ENCODE peak calls at places on chromosomes 13 and 19, in four cellular contexts. U is HCT116, A is H1, Q is GM12878. C is an unnamed sample. For H3K9me3, the result is how much of the 10 kb centered on the place peaks cover.

GRCh38 chr13:111040821-111041220 is 74.3 kb upstream of the ARHGEF7 start:
- DNase-seq in U (no peak), A (peak), Q (no peak), C (peak)

GRCh38 chr19:47446534-47447469 is 24.9 kb downstream of the SLC8A2 start:
- DNase-seq in U (peak), A (peak), Q (no peak), C (peak)

GRCh38 chr13:65677906-65678305 is 1552.2 kb downstream of the PCDH9 start:
- DNase-seq in U (peak), A (no peak), Q (no peak), C (no peak)

GRCh38 chr19:1259206-1259872 is 9.8 kb upstream of the CIRBP start:
- DNase-seq in U (no peak), A (no peak), Q (peak), C (peak)

GRCh38 chr13:33976965-33977364 is 159.0 kb downstream of the RFC3 start:
- DNase-seq in U (no peak), A (no peak), Q (no peak), C (no peak)

GRCh38 chr19:11345122-11345752 is 831 bp downstream of the TMEM205 start:
- DNase-seq in U (no peak), A (no peak), Q (no peak), C (no peak)

GRCh38 chr13:72983085-72983768 is 75.6 kb upstream of the KLF5 start:
- DNase-seq in U (no peak), A (no peak), Q (no peak), C (no peak)

GRCh38 chr13:109904218-109904617 is 117.8 kb upstream of the IRS2 start:
- DNase-seq in U (peak), A (no peak), Q (no peak), C (peak)

GRCh38 chr13:79541426-79542049 is 60.6 kb downstream of the NDFIP2 start:
- DNase-seq in U (peak), A (no peak), Q (peak), C (peak)

GRCh38 chr19:11931051-11931450 is 6.1 kb downstream of the ZNF700 start:
- DNase-seq in U (no peak), A (no peak), Q (no peak), C (no peak)

GRCh38 chr13:98476538-98476966 is 100.4 kb downstream of the STK24 start:
- DNase-seq in U (peak), A (no peak), Q (peak), C (peak)

GRCh38 chr19:9040131-9040530 is 29.9 kb upstream of the MUC16 start:
- DNase-seq in U (no peak), A (no peak), Q (no peak), C (no peak)

GRCh38 chr19:41821003-41821735 is 23.3 kb downstream of the LYPD4 start:
- DNase-seq in U (peak), A (peak), Q (peak), C (peak)

GRCh38 chr19:49475191-49475932 is 1.3 kb downstream of the FLT3LG start:
- DNase-seq in U (no peak), A (no peak), Q (no peak), C (peak)

GRCh38 chr19:6138066-6138465 is 2.6 kb downstream of the ACSBG2 start:
- DNase-seq in U (no peak), A (no peak), Q (no peak), C (no peak)

GRCh38 chr13:31437975-31438374 is 238.2 kb downstream of the B3GLCT start:
- DNase-seq in U (no peak), A (no peak), Q (peak), C (no peak)

GRCh38 chr13:97212540-97213146 is 9.5 kb upstream of the MBNL2 start:
- DNase-seq in U (no peak), A (no peak), Q (no peak), C (no peak)

GRCh38 chr19:5090780-5091575 is 122.1 kb downstream of the KDM4B start:
- DNase-seq in U (no peak), A (no peak), Q (no peak), C (peak)

GRCh38 chr13:44801990-44802389 is 187.3 kb downstream of the NUFIP1 start:
- DNase-seq in U (no peak), A (no peak), Q (no peak), C (no peak)

GRCh38 chr13:114152831-114153371 is 20.5 kb upstream of the RASA3 start:
- DNase-seq in U (no peak), A (no peak), Q (no peak), C (no peak)

GRCh38 chr13:95530178-95530577 is 22.3 kb upstream of the CLDN10 start:
- DNase-seq in U (no peak), A (no peak), Q (no peak), C (no peak)

GRCh38 chr13:47990920-47991466 is 10.1 kb downstream of the SUCLA2 start:
- DNase-seq in U (no peak), A (no peak), Q (no peak), C (no peak)

GRCh38 chr13:105333416-105333815 is 1202.0 kb downstream of the EFNB2 start:
- DNase-seq in U (no peak), A (no peak), Q (no peak), C (no peak)

GRCh38 chr19:51944798-51945552 is 17.7 kb downstream of the ZNF613 start:
- DNase-seq in U (no peak), A (no peak), Q (no peak), C (no peak)
- H3K9me3 ChIP-seq in U (under half), A (half or more), Q (under half), C (under half)

DNA sequence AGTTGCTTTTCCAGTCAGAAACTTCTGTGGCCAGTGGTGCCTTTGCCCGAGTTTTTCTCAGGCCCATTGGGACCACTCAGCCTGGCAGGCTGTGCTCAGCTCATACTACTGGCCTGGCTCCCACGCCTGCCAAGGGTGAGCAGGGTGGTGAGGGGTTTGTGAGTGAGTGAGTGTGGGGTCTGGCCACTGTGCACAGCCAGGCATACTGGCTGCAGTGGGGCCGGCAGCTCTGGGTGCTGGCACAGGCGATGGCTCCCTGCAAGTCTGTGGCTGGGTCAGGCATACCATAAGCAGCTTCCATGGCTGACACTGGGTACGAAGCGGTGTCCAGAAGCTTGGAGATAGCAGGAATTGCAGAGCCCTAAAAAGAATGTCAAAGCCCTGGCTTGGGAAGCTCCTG is 161.0 kb downstream of the SLITRK6 start:
- DNase-seq in U (no peak), A (no peak), Q (no peak), C (no peak)
- TF ChIP-seq EGR1 in U (no peak), A (no peak), Q (no peak), C (no peak)

GRCh38 chr19:39907213-39907612 is 27.2 kb downstream of the FCGBP start:
- DNase-seq in U (no peak), A (no peak), Q (no peak), C (peak)

GRCh38 chr19:39908803-39909202 is 25.6 kb downstream of the FCGBP start:
- DNase-seq in U (no peak), A (no peak), Q (no peak), C (no peak)

GRCh38 chr19:39906283-39906682 is 28.2 kb downstream of the FCGBP start:
- DNase-seq in U (no peak), A (no peak), Q (no peak), C (no peak)
- TF ChIP-seq ATF3 in U (no peak), A (no peak), Q (no peak), C (no peak)

GRCh38 chr19:30024091-30024490 is 82.1 kb downstream of the URI1 start:
- DNase-seq in U (no peak), A (no peak), Q (no peak), C (no peak)
- H3K9me3 ChIP-seq in U (under half), A (under half), Q (under half), C (under half)

GRCh38 chr13:94195715-94196114 is 283.8 kb downstream of the DCT start:
- DNase-seq in U (no peak), A (no peak), Q (no peak), C (no peak)

GRCh38 chr13:94196426-94196825 is 283.1 kb downstream of the DCT start:
- DNase-seq in U (no peak), A (no peak), Q (no peak), C (no peak)

GRCh38 chr13:94199135-94199534 is 280.3 kb downstream of the DCT start:
- DNase-seq in U (no peak), A (no peak), Q (no peak), C (no peak)

GRCh38 chr13:94201022-94201421 is 278.5 kb downstream of the DCT start:
- DNase-seq in U (no peak), A (no peak), Q (no peak), C (no peak)

GRCh38 chr13:94198666-94199065 is 280.8 kb downstream of the DCT start:
- DNase-seq in U (no peak), A (no peak), Q (no peak), C (no peak)
- TF ChIP-seq EGR1 in U (no peak), A (no peak), Q (no peak), C (no peak)

GRCh38 chr19:43501661-43502418 is 2.7 kb downstream of the PHLDB3 start:
- DNase-seq in U (no peak), A (peak), Q (no peak), C (peak)
- TF ChIP-seq ATF3 in U (no peak), A (no peak), Q (no peak), C (no peak)

DNA sequence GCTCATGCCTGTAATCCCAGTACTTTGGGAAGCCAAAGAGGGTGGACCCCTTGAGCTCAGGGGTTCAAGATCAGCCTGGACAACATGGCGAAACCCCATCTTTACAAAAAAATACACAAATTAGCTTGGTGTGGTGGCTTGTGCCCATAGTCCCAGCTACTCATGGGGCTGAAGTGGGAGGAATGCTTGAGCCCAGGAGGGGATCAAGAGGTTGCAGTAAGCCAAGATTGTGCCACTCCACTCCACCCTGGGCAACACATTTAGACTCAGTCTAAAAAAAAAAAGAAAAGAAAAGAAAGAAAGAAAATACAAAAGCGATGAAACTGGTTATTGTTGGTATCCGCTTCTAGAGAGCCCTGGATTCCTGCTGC is 597.4 kb downstream of the UQCRFS1 start:
- DNase-seq in U (no peak), A (no peak), Q (no peak), C (no peak)
- H3K9me3 ChIP-seq in U (under half), A (under half), Q (under half), C (under half)